ENCODE peak calls at places on chromosomes 7 and 10, in ten cellular contexts. G is iPS DF 19.7; J is pons; I is RWPE1; X is AG09309; O is stimulated activated CD4-positive, alpha-beta T cell treated with anti-CD3 and anti-CD28 coated beads, Interleukin-2, amount 100 ng/mL, for 24 hours; V is NCI-H748 treated with DMSO at 0.1 percent for 48 hours; C is T-helper 22 cell; F is activated T-helper 9 cell treated with anti-CD3 and anti-CD28 coated beads, Interleukin-2, amount 50 U/mL, for 16 hours; H is GM23248. K is an unnamed sample.

GRCh38 chr10:22992621-22993020 is 64.8 kb downstream of the ARMC3 start:
- DNase-seq in G (no peak), J (no peak), I (no peak), X (no peak), O (no peak), V (no peak), C (no peak), F (no peak), H (no peak), K (no peak)

GRCh38 chr10:78974409-78975317 is 94.1 kb upstream of the ZMIZ1 start:
- DNase-seq in G (no peak), J (peak), I (peak), X (peak), O (peak), V (peak), C (peak), F (peak), H (peak), K (peak)

GRCh38 chr7:73429218-73429617 is 4.4 kb upstream of the FZD9 start:
- DNase-seq in G (no peak), J (no peak), I (no peak), X (no peak), O (no peak), V (peak), C (no peak), F (no peak), H (peak), K (peak)

GRCh38 chr10:51377070-51377931 is 303.0 kb downstream of the PRKG1 start:
- DNase-seq in G (no peak), J (no peak), I (no peak), X (no peak), O (no peak), V (no peak), C (no peak), F (no peak), H (no peak), K (no peak)

GRCh38 chr10:129905553-129905952 is 58.5 kb downstream of the EBF3 start:
- DNase-seq in G (no peak), J (no peak), I (no peak), X (no peak), O (no peak), V (no peak), C (no peak), F (no peak), H (no peak), K (no peak)

GRCh38 chr10:91576096-91576545 is 56.8 kb downstream of the PPP1R3C start:
- DNase-seq in G (no peak), J (no peak), I (no peak), X (no peak), O (no peak), V (no peak), C (no peak), F (no peak), H (peak), K (no peak)

GRCh38 chr7:106562711-106563366 is 98.1 kb downstream of the CCDC71L start:
- DNase-seq in G (no peak), J (no peak), I (no peak), X (no peak), O (no peak), V (no peak), C (no peak), F (no peak), H (no peak), K (no peak)

GRCh38 chr10:89481662-89482061 is 53.7 kb downstream of the SLC16A12 start:
- DNase-seq in G (no peak), J (no peak), I (peak), X (peak), O (no peak), V (no peak), C (no peak), F (no peak), H (peak), K (no peak)

GRCh38 chr7:141754939-141755338 is 9.0 kb upstream of the TAS2R3 start:
- DNase-seq in G (no peak), J (peak), I (peak), X (no peak), O (no peak), V (peak), C (no peak), F (no peak), H (peak), K (peak)

GRCh38 chr10:102435098-102435497 is 2.7 kb upstream of the CUEDC2 start:
- DNase-seq in G (no peak), J (no peak), I (no peak), X (no peak), O (no peak), V (no peak), C (no peak), F (no peak), H (peak), K (no peak)

GRCh38 chr10:127736222-127736914 is 617 bp upstream of the FOXI2 start:
- DNase-seq in G (no peak), J (no peak), I (no peak), X (no peak), O (no peak), V (no peak), C (no peak), F (no peak), H (no peak), K (no peak)

GRCh38 chr10:111506266-111507034 is 429.6 kb downstream of the ADRA2A start:
- DNase-seq in G (peak), J (no peak), I (no peak), X (no peak), O (no peak), V (no peak), C (no peak), F (no peak), H (no peak), K (no peak)

GRCh38 chr10:48215983-48216505 is 58.5 kb downstream of the FRMPD2 start:
- DNase-seq in G (no peak), J (no peak), I (no peak), X (no peak), O (no peak), V (no peak), C (no peak), F (no peak), H (no peak), K (no peak)

GRCh38 chr10:34228066-34228465 is 587.0 kb downstream of the PARD3 start:
- DNase-seq in G (no peak), J (no peak), I (no peak), X (no peak), O (no peak), V (peak), C (no peak), F (no peak), H (no peak), K (no peak)

GRCh38 chr10:69438531-69439349 is 12.5 kb upstream of the TSPAN15 start:
- DNase-seq in G (no peak), J (no peak), I (peak), X (no peak), O (no peak), V (no peak), C (no peak), F (no peak), H (peak), K (peak)

GRCh38 chr7:102404005-102404861 is 8.1 kb downstream of the PRKRIP1 start:
- DNase-seq in G (peak), J (peak), I (peak), X (peak), O (peak), V (peak), C (no peak), F (no peak), H (peak), K (peak)

GRCh38 chr10:23094786-23095403 is 484 bp upstream of the MSRB2 start:
- DNase-seq in G (no peak), J (no peak), I (no peak), X (no peak), O (no peak), V (no peak), C (no peak), F (no peak), H (no peak), K (no peak)

GRCh38 chr10:101818958-101819633 is 852 bp upstream of the OGA start:
- DNase-seq in G (no peak), J (no peak), I (peak), X (no peak), O (peak), V (no peak), C (peak), F (peak), H (no peak), K (peak)

GRCh38 chr7:134482858-134483257 is 24.0 kb upstream of the AKR1B1 start:
- DNase-seq in G (no peak), J (no peak), I (no peak), X (no peak), O (no peak), V (no peak), C (no peak), F (no peak), H (no peak), K (no peak)

GRCh38 chr10:102975483-102976057 is 57.5 kb downstream of the CNNM2 start:
- DNase-seq in G (no peak), J (no peak), I (no peak), X (no peak), O (no peak), V (no peak), C (no peak), F (no peak), H (peak), K (no peak)

GRCh38 chr7:106260136-106260561 is 24.6 kb downstream of the NAMPT start:
- DNase-seq in G (no peak), J (no peak), I (no peak), X (peak), O (no peak), V (no peak), C (no peak), F (no peak), H (peak), K (no peak)

GRCh38 chr7:3721422-3721821 is 420.4 kb downstream of the SDK1 start:
- DNase-seq in G (no peak), J (no peak), I (no peak), X (no peak), O (no peak), V (no peak), C (no peak), F (no peak), H (no peak), K (no peak)

GRCh38 chr7:96321041-96321669 is 743 bp downstream of the SLC25A13 start:
- DNase-seq in G (peak), J (peak), I (peak), X (no peak), O (peak), V (peak), C (no peak), F (no peak), H (peak), K (peak)